ENCODE peak calls at places on chromosomes 3 and 15, in ten cellular contexts. One of them, this sample, is unnamed.
A peak's percentile ranks its signal among the peaks of the same experiment; 100 is the strongest.

GRCh38 chr3:154972951-154973350 is 107.2 kb upstream of the MME start:
- DNase-seq in CD4-positive, alpha-beta T cell: no peak
- DNase-seq in mammary epithelial cell: peak; percentile 27
- DNase-seq in RWPE1: no peak
- DNase-seq in HFF-Myc: no peak
- DNase-seq in dorsolateral prefrontal cortex: no peak
- DNase-seq in cardiac fibroblast: peak; percentile 75
- DNase-seq in hepatocyte: no peak
- DNase-seq in psoas muscle: no peak
- DNase-seq in stomach: no peak
- DNase-seq in this sample: no peak

GRCh38 chr15:49456166-49456565 is 33.1 kb downstream of the FGF7 start:
- DNase-seq in cardiac fibroblast: no peak
- DNase-seq in CD4-positive, alpha-beta T cell: no peak
- DNase-seq in dorsolateral prefrontal cortex: no peak
- DNase-seq in psoas muscle: no peak
- DNase-seq in hepatocyte: no peak
- DNase-seq in mammary epithelial cell: no peak
- DNase-seq in RWPE1: no peak
- DNase-seq in HFF-Myc: no peak
- DNase-seq in stomach: no peak
- DNase-seq in this sample: no peak

GRCh38 chr15:64574220-64574994 is 114.0 kb downstream of the ZNF609 start:
- DNase-seq in stomach: no peak
- DNase-seq in hepatocyte: no peak
- DNase-seq in cardiac fibroblast: peak; percentile 80
- DNase-seq in dorsolateral prefrontal cortex: no peak
- DNase-seq in psoas muscle: no peak
- DNase-seq in CD4-positive, alpha-beta T cell: no peak
- DNase-seq in HFF-Myc: no peak
- DNase-seq in RWPE1: peak; percentile 91
- DNase-seq in mammary epithelial cell: peak; percentile 83
- DNase-seq in this sample: peak; percentile 95

GRCh38 chr15:57439128-57440030 is 63.1 kb downstream of the CGNL1 start:
- DNase-seq in CD4-positive, alpha-beta T cell: no peak
- DNase-seq in stomach: no peak
- DNase-seq in psoas muscle: no peak
- DNase-seq in hepatocyte: no peak
- DNase-seq in dorsolateral prefrontal cortex: no peak
- DNase-seq in RWPE1: no peak
- DNase-seq in HFF-Myc: no peak
- DNase-seq in cardiac fibroblast: no peak
- DNase-seq in mammary epithelial cell: no peak
- DNase-seq in this sample: no peak

GRCh38 chr15:92917606-92918407 is 17.7 kb downstream of the CHD2 start:
- DNase-seq in dorsolateral prefrontal cortex: peak; percentile 82
- DNase-seq in mammary epithelial cell: peak; percentile 86
- DNase-seq in psoas muscle: peak; percentile 92
- DNase-seq in cardiac fibroblast: peak; percentile 97
- DNase-seq in CD4-positive, alpha-beta T cell: peak; percentile 90
- DNase-seq in hepatocyte: peak; percentile 96
- DNase-seq in RWPE1: peak; percentile 85
- DNase-seq in stomach: peak; percentile 99
- DNase-seq in HFF-Myc: peak; percentile 79
- DNase-seq in this sample: peak; percentile 97

GRCh38 chr3:79521221-79521848 is 246.5 kb downstream of the ROBO1 start:
- DNase-seq in CD4-positive, alpha-beta T cell: no peak
- DNase-seq in mammary epithelial cell: peak; percentile 24
- DNase-seq in stomach: no peak
- DNase-seq in HFF-Myc: peak; percentile 12
- DNase-seq in dorsolateral prefrontal cortex: no peak
- DNase-seq in hepatocyte: peak; percentile 57
- DNase-seq in psoas muscle: no peak
- DNase-seq in RWPE1: peak; percentile 13
- DNase-seq in cardiac fibroblast: peak; percentile 70
- DNase-seq in this sample: peak; percentile 44

GRCh38 chr3:29601861-29602585 is 321.2 kb downstream of the RBMS3 start:
- DNase-seq in mammary epithelial cell: no peak
- DNase-seq in cardiac fibroblast: peak; percentile 14
- DNase-seq in RWPE1: no peak
- DNase-seq in stomach: no peak
- DNase-seq in HFF-Myc: no peak
- DNase-seq in dorsolateral prefrontal cortex: no peak
- DNase-seq in hepatocyte: no peak
- DNase-seq in psoas muscle: no peak
- DNase-seq in CD4-positive, alpha-beta T cell: no peak
- DNase-seq in this sample: no peak

GRCh38 chr15:44719293-44719999 is 8.1 kb downstream of the B2M start:
- DNase-seq in dorsolateral prefrontal cortex: no peak
- DNase-seq in cardiac fibroblast: peak; percentile 30
- DNase-seq in RWPE1: no peak
- DNase-seq in CD4-positive, alpha-beta T cell: peak; percentile 54
- DNase-seq in psoas muscle: no peak
- DNase-seq in mammary epithelial cell: no peak
- DNase-seq in stomach: no peak
- DNase-seq in HFF-Myc: no peak
- DNase-seq in hepatocyte: no peak
- DNase-seq in this sample: no peak

GRCh38 chr15:69451951-69452701 is 492 bp upstream of the RPLP1 start:
- DNase-seq in HFF-Myc: no peak
- DNase-seq in CD4-positive, alpha-beta T cell: no peak
- DNase-seq in psoas muscle: no peak
- DNase-seq in cardiac fibroblast: peak; percentile 65
- DNase-seq in dorsolateral prefrontal cortex: no peak
- DNase-seq in stomach: no peak
- DNase-seq in RWPE1: peak; percentile 42
- DNase-seq in mammary epithelial cell: no peak
- DNase-seq in hepatocyte: peak; percentile 15
- DNase-seq in this sample: peak; percentile 39

GRCh38 chr15:63195257-63196023 is 6.0 kb downstream of the RAB8B start:
- DNase-seq in HFF-Myc: no peak
- DNase-seq in psoas muscle: no peak
- DNase-seq in RWPE1: no peak
- DNase-seq in dorsolateral prefrontal cortex: no peak
- DNase-seq in CD4-positive, alpha-beta T cell: no peak
- DNase-seq in hepatocyte: no peak
- DNase-seq in mammary epithelial cell: no peak
- DNase-seq in stomach: no peak
- DNase-seq in cardiac fibroblast: no peak
- DNase-seq in this sample: no peak

GRCh38 chr3:177146646-177147045 is 50.6 kb downstream of the TBL1XR1 start:
- DNase-seq in HFF-Myc: no peak
- DNase-seq in dorsolateral prefrontal cortex: no peak
- DNase-seq in hepatocyte: no peak
- DNase-seq in stomach: no peak
- DNase-seq in CD4-positive, alpha-beta T cell: no peak
- DNase-seq in mammary epithelial cell: no peak
- DNase-seq in psoas muscle: no peak
- DNase-seq in RWPE1: no peak
- DNase-seq in cardiac fibroblast: peak; percentile 60
- DNase-seq in this sample: no peak

GRCh38 chr15:79887517-79887916 is 9.3 kb downstream of the MTHFS start:
- DNase-seq in psoas muscle: no peak
- DNase-seq in mammary epithelial cell: no peak
- DNase-seq in hepatocyte: no peak
- DNase-seq in stomach: no peak
- DNase-seq in dorsolateral prefrontal cortex: no peak
- DNase-seq in HFF-Myc: no peak
- DNase-seq in cardiac fibroblast: no peak
- DNase-seq in CD4-positive, alpha-beta T cell: no peak
- DNase-seq in RWPE1: no peak
- DNase-seq in this sample: no peak

GRCh38 chr3:68997887-68998286 is 15.6 kb downstream of the EOGT start:
- DNase-seq in psoas muscle: no peak
- DNase-seq in cardiac fibroblast: no peak
- DNase-seq in mammary epithelial cell: no peak
- DNase-seq in RWPE1: peak; percentile 13
- DNase-seq in HFF-Myc: no peak
- DNase-seq in hepatocyte: no peak
- DNase-seq in dorsolateral prefrontal cortex: no peak
- DNase-seq in stomach: no peak
- DNase-seq in CD4-positive, alpha-beta T cell: no peak
- DNase-seq in this sample: peak; percentile 27

GRCh38 chr3:179347383-179348194 is at the start of gene MFN1:
- DNase-seq in stomach: peak; percentile 95
- DNase-seq in psoas muscle: peak; percentile 94
- DNase-seq in HFF-Myc: peak; percentile 91
- DNase-seq in mammary epithelial cell: peak; percentile 95
- DNase-seq in CD4-positive, alpha-beta T cell: peak; percentile 85
- DNase-seq in dorsolateral prefrontal cortex: peak; percentile 94
- DNase-seq in RWPE1: peak; percentile 90
- DNase-seq in cardiac fibroblast: peak; percentile 96
- DNase-seq in hepatocyte: peak; percentile 96
- DNase-seq in this sample: peak; percentile 92

GRCh38 chr3:115657168-115657567 is 33.9 kb downstream of the GAP43 start:
- DNase-seq in dorsolateral prefrontal cortex: no peak
- DNase-seq in mammary epithelial cell: no peak
- DNase-seq in cardiac fibroblast: no peak
- DNase-seq in psoas muscle: no peak
- DNase-seq in stomach: no peak
- DNase-seq in hepatocyte: no peak
- DNase-seq in RWPE1: no peak
- DNase-seq in CD4-positive, alpha-beta T cell: no peak
- DNase-seq in HFF-Myc: no peak
- DNase-seq in this sample: no peak
- TF ChIP-seq CTCF in dorsolateral prefrontal cortex: no peak
- TF ChIP-seq CTCF in mammary epithelial cell: no peak
- TF ChIP-seq CTCF in cardiac fibroblast: no peak
- TF ChIP-seq CTCF in psoas muscle: no peak
- TF ChIP-seq CTCF in stomach: no peak
- TF ChIP-seq CTCF in hepatocyte: no peak
- TF ChIP-seq CTCF in RWPE1: no peak
- TF ChIP-seq CTCF in CD4-positive, alpha-beta T cell: no peak
- TF ChIP-seq CTCF in HFF-Myc: no peak
- TF ChIP-seq CTCF in this sample: no peak

GRCh38 chr3:127448161-127448561 is 142.4 kb downstream of the TPRA1 start:
- DNase-seq in cardiac fibroblast: no peak
- DNase-seq in psoas muscle: no peak
- DNase-seq in CD4-positive, alpha-beta T cell: peak; percentile 12
- DNase-seq in HFF-Myc: no peak
- DNase-seq in dorsolateral prefrontal cortex: peak; percentile 15
- DNase-seq in stomach: peak; percentile 23
- DNase-seq in mammary epithelial cell: peak; percentile 16
- DNase-seq in RWPE1: no peak
- DNase-seq in hepatocyte: no peak
- DNase-seq in this sample: peak; percentile 2
- TF ChIP-seq CTCF in cardiac fibroblast: no peak
- TF ChIP-seq CTCF in psoas muscle: no peak
- TF ChIP-seq CTCF in CD4-positive, alpha-beta T cell: no peak
- TF ChIP-seq CTCF in HFF-Myc: no peak
- TF ChIP-seq CTCF in dorsolateral prefrontal cortex: no peak
- TF ChIP-seq CTCF in stomach: no peak
- TF ChIP-seq CTCF in mammary epithelial cell: peak; percentile 17
- TF ChIP-seq CTCF in RWPE1: no peak
- TF ChIP-seq CTCF in hepatocyte: no peak
- TF ChIP-seq CTCF in this sample: peak; percentile 25

DNA sequence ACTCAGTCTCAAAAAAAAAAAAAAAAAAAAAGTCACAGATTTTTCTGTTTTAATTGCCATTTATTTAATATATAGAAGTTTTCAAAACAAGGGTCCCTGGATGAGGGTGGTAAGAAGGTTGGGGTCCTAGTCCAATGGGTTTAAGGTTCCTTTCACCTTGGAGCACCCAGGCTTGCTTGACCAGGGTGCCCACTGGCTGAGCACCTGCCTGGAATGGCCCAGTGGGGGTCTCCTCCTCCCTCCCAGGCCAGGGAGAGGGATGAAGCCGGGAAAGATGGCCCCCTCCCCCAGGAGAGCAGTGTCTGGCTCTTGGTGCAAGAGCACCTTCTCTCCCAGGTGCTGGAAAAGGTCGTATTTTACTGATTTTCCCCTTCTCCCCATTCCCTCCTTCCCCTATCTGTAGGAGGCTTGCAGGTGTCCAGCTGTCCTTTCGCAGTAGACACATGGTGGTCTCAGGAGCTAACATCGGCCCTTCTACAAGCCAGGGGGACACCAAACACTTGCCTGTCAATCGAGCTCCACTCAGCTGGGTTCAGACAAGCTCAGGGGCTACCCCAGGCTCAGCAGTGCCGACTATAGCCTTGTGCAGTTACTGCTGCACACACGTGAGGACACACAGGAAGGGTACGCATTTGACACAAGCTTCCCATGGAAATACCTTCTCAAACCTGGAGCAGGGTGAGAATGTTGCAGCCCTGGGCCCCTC is 112.3 kb upstream of the KLF13 start:
- DNase-seq in CD4-positive, alpha-beta T cell: no peak
- DNase-seq in stomach: no peak
- DNase-seq in HFF-Myc: no peak
- DNase-seq in psoas muscle: no peak
- DNase-seq in mammary epithelial cell: no peak
- DNase-seq in RWPE1: no peak
- DNase-seq in dorsolateral prefrontal cortex: no peak
- DNase-seq in cardiac fibroblast: no peak
- DNase-seq in hepatocyte: no peak
- DNase-seq in this sample: no peak
- TF ChIP-seq CTCF in CD4-positive, alpha-beta T cell: no peak
- TF ChIP-seq CTCF in stomach: no peak
- TF ChIP-seq CTCF in HFF-Myc: no peak
- TF ChIP-seq CTCF in psoas muscle: no peak
- TF ChIP-seq CTCF in mammary epithelial cell: no peak
- TF ChIP-seq CTCF in RWPE1: no peak
- TF ChIP-seq CTCF in dorsolateral prefrontal cortex: no peak
- TF ChIP-seq CTCF in cardiac fibroblast: no peak
- TF ChIP-seq CTCF in hepatocyte: no peak
- TF ChIP-seq CTCF in this sample: peak; percentile 13

GRCh38 chr3:197007953-197008352 is 21.7 kb downstream of the MELTF start:
- DNase-seq in dorsolateral prefrontal cortex: peak; percentile 18
- DNase-seq in cardiac fibroblast: no peak
- DNase-seq in CD4-positive, alpha-beta T cell: no peak
- DNase-seq in psoas muscle: no peak
- DNase-seq in HFF-Myc: no peak
- DNase-seq in stomach: no peak
- DNase-seq in RWPE1: no peak
- DNase-seq in mammary epithelial cell: no peak
- DNase-seq in hepatocyte: no peak
- DNase-seq in this sample: no peak

GRCh38 chr3:197006860-197007259 is 22.8 kb downstream of the MELTF start:
- DNase-seq in mammary epithelial cell: no peak
- DNase-seq in hepatocyte: no peak
- DNase-seq in RWPE1: no peak
- DNase-seq in CD4-positive, alpha-beta T cell: no peak
- DNase-seq in HFF-Myc: no peak
- DNase-seq in dorsolateral prefrontal cortex: no peak
- DNase-seq in stomach: no peak
- DNase-seq in psoas muscle: no peak
- DNase-seq in cardiac fibroblast: no peak
- DNase-seq in this sample: no peak

GRCh38 chr3:197007296-197007940 is 22.2 kb downstream of the MELTF start:
- DNase-seq in hepatocyte: peak; percentile 65
- DNase-seq in RWPE1: peak; percentile 48
- DNase-seq in cardiac fibroblast: no peak
- DNase-seq in stomach: no peak
- DNase-seq in dorsolateral prefrontal cortex: peak; percentile 15
- DNase-seq in psoas muscle: no peak
- DNase-seq in CD4-positive, alpha-beta T cell: no peak
- DNase-seq in HFF-Myc: no peak
- DNase-seq in mammary epithelial cell: no peak
- DNase-seq in this sample: no peak

GRCh38 chr3:197009532-197010019 is 20.0 kb downstream of the MELTF start:
- DNase-seq in dorsolateral prefrontal cortex: no peak
- DNase-seq in stomach: no peak
- DNase-seq in HFF-Myc: no peak
- DNase-seq in cardiac fibroblast: no peak
- DNase-seq in CD4-positive, alpha-beta T cell: no peak
- DNase-seq in mammary epithelial cell: no peak
- DNase-seq in hepatocyte: no peak
- DNase-seq in psoas muscle: no peak
- DNase-seq in RWPE1: no peak
- DNase-seq in this sample: no peak

GRCh38 chr3:197008436-197009209 is 21.0 kb downstream of the MELTF start:
- DNase-seq in stomach: no peak
- DNase-seq in CD4-positive, alpha-beta T cell: no peak
- DNase-seq in psoas muscle: no peak
- DNase-seq in cardiac fibroblast: no peak
- DNase-seq in HFF-Myc: no peak
- DNase-seq in RWPE1: no peak
- DNase-seq in dorsolateral prefrontal cortex: peak; percentile 1
- DNase-seq in hepatocyte: no peak
- DNase-seq in mammary epithelial cell: no peak
- DNase-seq in this sample: no peak
- TF ChIP-seq CTCF in stomach: no peak
- TF ChIP-seq CTCF in CD4-positive, alpha-beta T cell: no peak
- TF ChIP-seq CTCF in psoas muscle: no peak
- TF ChIP-seq CTCF in cardiac fibroblast: no peak
- TF ChIP-seq CTCF in HFF-Myc: no peak
- TF ChIP-seq CTCF in RWPE1: no peak
- TF ChIP-seq CTCF in dorsolateral prefrontal cortex: no peak
- TF ChIP-seq CTCF in hepatocyte: no peak
- TF ChIP-seq CTCF in mammary epithelial cell: no peak
- TF ChIP-seq CTCF in this sample: no peak

This sample was measured in bronchial epithelial cell.